ENCODE peak calls at places on chromosomes 13 and 19, in eight cellular contexts. C, T, V, B, J, E, A and Y are unnamed samples.

GRCh38 chr13:51284339-51284738 is 55.2 kb upstream of the SERPINE3 start:
- DNase-seq in C (no peak), T (no peak), V (no peak), B (no peak), J (no peak), E (no peak), A (no peak), Y (no peak)

GRCh38 chr19:56309511-56310185 is 5.0 kb downstream of the ZSCAN5A start:
- DNase-seq in C (peak), T (peak), V (peak), B (no peak), J (no peak), E (peak), A (peak), Y (no peak)

GRCh38 chr19:13033244-13033643 is 38.0 kb downstream of the NFIX start:
- DNase-seq in C (no peak), T (no peak), V (no peak), B (no peak), J (no peak), E (no peak), A (no peak), Y (no peak)

GRCh38 chr19:2042485-2043268 is 8.4 kb downstream of the MKNK2 start:
- DNase-seq in C (no peak), T (no peak), V (no peak), B (no peak), J (no peak), E (no peak), A (peak), Y (no peak)

GRCh38 chr19:41877916-41878905 is 1.1 kb downstream of the CD79A start:
- DNase-seq in C (no peak), T (no peak), V (no peak), B (no peak), J (no peak), E (no peak), A (no peak), Y (no peak)

GRCh38 chr13:102718746-102719145 is 23.9 kb upstream of the METTL21C start:
- DNase-seq in C (no peak), T (no peak), V (no peak), B (no peak), J (no peak), E (no peak), A (no peak), Y (no peak)

GRCh38 chr19:10846500-10847202 is 1.6 kb upstream of the C19orf38 start:
- DNase-seq in C (no peak), T (no peak), V (no peak), B (no peak), J (no peak), E (no peak), A (no peak), Y (no peak)

GRCh38 chr19:35039881-35040456 is 1.6 kb upstream of the HPN start:
- DNase-seq in C (no peak), T (no peak), V (no peak), B (no peak), J (no peak), E (no peak), A (no peak), Y (no peak)

GRCh38 chr13:95156208-95156607 is 145.0 kb downstream of the ABCC4 start:
- DNase-seq in C (no peak), T (no peak), V (peak), B (peak), J (no peak), E (peak), A (no peak), Y (peak)

GRCh38 chr19:13060233-13060963 is 42.3 kb downstream of the LYL1 start:
- DNase-seq in C (no peak), T (no peak), V (no peak), B (no peak), J (no peak), E (no peak), A (peak), Y (no peak)

GRCh38 chr19:51097166-51097736 is 11.0 kb downstream of the CTU1 start:
- DNase-seq in C (peak), T (peak), V (peak), B (peak), J (peak), E (peak), A (peak), Y (peak)

GRCh38 chr13:31733066-31733465 is 6.3 kb upstream of the RXFP2 start:
- DNase-seq in C (no peak), T (no peak), V (peak), B (no peak), J (no peak), E (no peak), A (no peak), Y (no peak)

GRCh38 chr19:39970424-39970673 is 616 bp upstream of the PSMC4 start:
- DNase-seq in C (no peak), T (no peak), V (no peak), B (no peak), J (no peak), E (peak), A (no peak), Y (no peak)

GRCh38 chr13:67147257-67148218 is 82.6 kb downstream of the PCDH9 start:
- DNase-seq in C (no peak), T (no peak), V (peak), B (peak), J (no peak), E (peak), A (no peak), Y (peak)

GRCh38 chr19:13868663-13869062 is 8.3 kb upstream of the NANOS3 start:
- DNase-seq in C (no peak), T (no peak), V (no peak), B (no peak), J (no peak), E (no peak), A (no peak), Y (no peak)

GRCh38 chr19:15128162-15128770 is 21.1 kb downstream of the SYDE1 start:
- DNase-seq in C (no peak), T (no peak), V (peak), B (no peak), J (no peak), E (no peak), A (no peak), Y (no peak)

GRCh38 chr13:47933688-47934011 is 67.4 kb downstream of the SUCLA2 start:
- DNase-seq in C (no peak), T (no peak), V (peak), B (no peak), J (no peak), E (peak), A (no peak), Y (peak)

GRCh38 chr19:45499196-45500180 is 1.2 kb downstream of the PPM1N start:
- DNase-seq in C (no peak), T (peak), V (peak), B (peak), J (no peak), E (peak), A (peak), Y (no peak)